ENCODE peak calls at places on chromosomes 7 and 10, in four cellular contexts. T is Calu3; O is activated CD4-positive, alpha-beta T cell treated with anti-CD3 and anti-CD28 coated beads for 1 hour; F is lung. B is an unnamed sample.

GRCh38 chr7:19747740-19748339 is 25.6 kb downstream of the TMEM196 start:
- DNase-seq in T (peak; percentile 39), O (no peak), F (no peak), B (peak; percentile 11)

GRCh38 chr10:86261933-86262665 is 104.5 kb downstream of the GRID1 start:
- DNase-seq in T (peak; percentile 60), O (no peak), F (no peak), B (no peak)

GRCh38 chr10:129936923-129937300 is 27.2 kb downstream of the EBF3 start:
- DNase-seq in T (no peak), O (no peak), F (no peak), B (no peak)

GRCh38 chr7:95411036-95411435 is 14.9 kb upstream of the PON3 start:
- DNase-seq in T (no peak), O (no peak), F (no peak), B (no peak)

GRCh38 chr7:140726304-140726703 is 29.8 kb downstream of the NDUFB2 start:
- DNase-seq in T (no peak), O (no peak), F (no peak), B (no peak)

GRCh38 chr10:124619195-124619594 is 125.0 kb downstream of the FAM53B start:
- DNase-seq in T (peak; percentile 42), O (no peak), F (peak; percentile 74), B (peak; percentile 83)

GRCh38 chr10:13563481-13564445 is 23.0 kb upstream of the PRPF18 start:
- DNase-seq in T (no peak), O (no peak), F (no peak), B (no peak)

GRCh38 chr10:103244663-103245271 is 920 bp upstream of the RPEL1 start:
- DNase-seq in T (peak; percentile 70), O (peak; percentile 43), F (peak; percentile 80), B (peak; percentile 60)

GRCh38 chr7:122337011-122337410 is 32.5 kb upstream of the FEZF1 start:
- DNase-seq in T (no peak), O (no peak), F (no peak), B (no peak)

B was measured in naive B cell.